ENCODE peak calls at places on chromosome 12, in nine cellular contexts. K is Peyer's patch, X is heart right ventricle, W is sigmoid colon, C is left lung, M is transverse colon, U is colonic mucosa, I is IMR-90, H is lower lobe of right lung. S is an unnamed sample.
A peak's percentile ranks its signal among the peaks of the same experiment; 100 is the strongest.

GRCh38 chr12:12734561-12735071 is 17.4 kb downstream of the CDKN1B start:
- DNase-seq in X (no peak), C (no peak), H (no peak), I (peak; percentile 75), U (no peak), K (no peak), M (no peak), W (no peak), S (no peak)

GRCh38 chr12:30696486-30696885 is 817 bp upstream of the IPO8 start:
- DNase-seq in W (no peak), U (no peak), M (no peak), K (no peak), X (no peak), H (no peak), I (no peak), C (peak; percentile 51), S (peak; percentile 10)

GRCh38 chr12:52050771-52051541 is at the start of gene NR4A1:
- DNase-seq in X (peak; percentile 99), W (peak; percentile 100), H (peak; percentile 98), C (peak; percentile 96), I (peak; percentile 95), M (peak; percentile 99), U (peak; percentile 99), K (peak; percentile 100), S (peak; percentile 94)

GRCh38 chr12:57837779-57838562 is 8.6 kb downstream of the CTDSP2 start:
- DNase-seq in H (peak; percentile 72), K (no peak), U (no peak), C (no peak), W (no peak), X (peak; percentile 43), I (peak; percentile 78), M (no peak), S (peak; percentile 37)

GRCh38 chr12:23204933-23205778 is 580.2 kb downstream of the ETNK1 start:
- DNase-seq in M (no peak), U (no peak), I (peak; percentile 67), K (no peak), H (no peak), C (no peak), X (no peak), W (no peak), S (peak; percentile 6)

GRCh38 chr12:16844875-16845274 is 238.9 kb upstream of the LMO3 start:
- DNase-seq in M (no peak), X (no peak), K (no peak), W (no peak), U (no peak), I (no peak), C (no peak), H (no peak), S (no peak)

GRCh38 chr12:110743571-110744093 is 941 bp upstream of the PPP1CC start:
- DNase-seq in U (peak; percentile 75), K (peak; percentile 33), W (peak; percentile 79), H (peak; percentile 72), X (peak; percentile 32), M (peak; percentile 64), C (peak; percentile 78), I (no peak), S (peak; percentile 20)

GRCh38 chr12:104957388-104958008 is 592 bp downstream of the SLC41A2 start:
- DNase-seq in K (peak; percentile 47), H (no peak), X (peak; percentile 30), M (peak; percentile 54), C (no peak), I (no peak), U (peak; percentile 56), W (peak; percentile 68), S (no peak)

GRCh38 chr12:47705571-47706425 is at the start of gene RPAP3:
- DNase-seq in U (peak; percentile 98), C (peak; percentile 99), X (peak; percentile 97), I (peak; percentile 91), W (peak; percentile 98), K (peak; percentile 99), H (peak; percentile 99), M (peak; percentile 98), S (peak; percentile 94)

GRCh38 chr12:48286665-48287064 is 64.1 kb downstream of the ZNF641 start:
- DNase-seq in K (no peak), C (no peak), U (no peak), X (no peak), I (no peak), H (no peak), W (no peak), M (no peak), S (no peak)

GRCh38 chr12:2488596-2488995 is 306.2 kb upstream of the FKBP4 start:
- DNase-seq in M (no peak), K (no peak), W (no peak), H (no peak), U (no peak), X (no peak), I (no peak), C (no peak), S (no peak)

GRCh38 chr12:34398706-34399630 is 376.7 kb downstream of the ALG10 start:
- DNase-seq in X (peak; percentile 2), M (peak; percentile 1), U (peak; percentile 10), W (peak; percentile 54), I (no peak), K (no peak), H (peak; percentile 27), C (peak; percentile 51), S (no peak)

GRCh38 chr12:21527451-21528180 is 1.5 kb downstream of the SPX start:
- DNase-seq in C (peak; percentile 86), X (peak; percentile 72), U (peak; percentile 25), H (peak; percentile 57), M (peak; percentile 33), W (peak; percentile 74), I (peak; percentile 18), K (peak; percentile 47), S (peak; percentile 64)

GRCh38 chr12:41981758-41982157 is 162.9 kb downstream of the GXYLT1 start:
- DNase-seq in U (no peak), C (no peak), M (no peak), K (no peak), H (no peak), I (peak; percentile 10), W (no peak), X (no peak), S (no peak)

GRCh38 chr12:22738945-22739344 is 114.0 kb downstream of the ETNK1 start:
- DNase-seq in K (no peak), M (no peak), W (no peak), C (no peak), X (no peak), U (no peak), H (no peak), I (no peak), S (no peak)

GRCh38 chr12:108495054-108495453 is 20.0 kb upstream of the FICD start:
- DNase-seq in I (peak; percentile 12), M (no peak), W (no peak), U (no peak), K (no peak), X (no peak), C (no peak), H (no peak), S (no peak)

GRCh38 chr12:28878629-28879028 is 270.4 kb upstream of the FAR2 start:
- DNase-seq in H (no peak), I (no peak), K (no peak), U (no peak), X (no peak), M (no peak), W (no peak), C (no peak), S (no peak)

GRCh38 chr12:28872654-28873268 is 276.3 kb upstream of the FAR2 start:
- DNase-seq in C (no peak), M (peak; percentile 9), K (no peak), H (no peak), W (no peak), U (peak; percentile 42), I (peak; percentile 67), X (peak; percentile 10), S (peak; percentile 2)

GRCh38 chr12:28879379-28879778 is 269.7 kb upstream of the FAR2 start:
- DNase-seq in M (no peak), U (no peak), W (no peak), C (no peak), X (no peak), I (no peak), K (no peak), H (no peak), S (peak; percentile 3)

GRCh38 chr12:28874758-28875157 is 274.3 kb upstream of the FAR2 start:
- DNase-seq in W (no peak), K (no peak), H (no peak), I (no peak), U (no peak), C (no peak), M (no peak), X (no peak), S (no peak)

DNA sequence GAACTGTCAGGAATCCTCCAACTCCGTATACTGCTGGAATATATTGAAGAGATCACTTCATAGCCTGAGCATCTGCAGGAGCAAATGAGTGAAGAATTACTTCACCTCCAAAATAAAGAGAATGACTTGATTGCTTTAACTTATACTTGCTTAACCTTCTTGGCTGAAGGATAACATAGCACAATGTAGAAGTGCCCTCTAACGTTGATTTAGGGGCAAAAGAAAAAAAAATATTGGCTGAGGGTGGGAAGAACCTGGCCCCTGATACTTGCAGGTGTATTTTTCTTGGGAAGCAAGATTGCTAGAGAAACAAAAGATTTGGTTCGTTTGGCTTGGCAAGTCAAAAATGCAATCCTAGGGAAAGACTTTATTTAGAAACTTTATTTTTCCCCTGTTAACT is 272.7 kb upstream of the FAR2 start:
- DNase-seq in M (no peak), I (no peak), C (no peak), K (no peak), X (no peak), H (no peak), U (no peak), W (no peak), S (no peak)
- TF ChIP-seq CTCF in M (no peak), I (no peak), C (no peak), K (no peak), X (no peak), H (no peak), U (no peak), W (no peak), S (no peak)

GRCh38 chr12:9668141-9669018 is 1.1 kb upstream of the CLEC2D start:
- DNase-seq in X (no peak), C (no peak), H (no peak), K (no peak), W (no peak), U (no peak), M (no peak), I (peak; percentile 33), S (peak; percentile 5)
- H3K36me3 ChIP-seq in X (peaks cover 33% of the 10 kb centered on the region), C (peaks cover 13% of the 10 kb centered on the region), H (peaks cover 18% of the 10 kb centered on the region), K (peaks cover 9% of the 10 kb centered on the region), W (no peaks in the 10 kb centered on the region), U (no peaks in the 10 kb centered on the region), M (no peaks in the 10 kb centered on the region), I (peaks cover 1% of the 10 kb centered on the region), S (peaks cover 2% of the 10 kb centered on the region)

GRCh38 chr12:61504396-61505115 is 755.6 kb upstream of the USP15 start:
- DNase-seq in M (no peak), C (no peak), K (no peak), W (no peak), U (no peak), H (no peak), I (no peak), X (no peak), S (no peak)
- H3K4me3 ChIP-seq in M (no peak overlapping the region), C (no peak overlapping the region), K (no peak overlapping the region), W (no peak overlapping the region), U (no peak overlapping the region), H (no peak overlapping the region), I (no peak overlapping the region), X (no peak overlapping the region), S (no peak overlapping the region)

DNA sequence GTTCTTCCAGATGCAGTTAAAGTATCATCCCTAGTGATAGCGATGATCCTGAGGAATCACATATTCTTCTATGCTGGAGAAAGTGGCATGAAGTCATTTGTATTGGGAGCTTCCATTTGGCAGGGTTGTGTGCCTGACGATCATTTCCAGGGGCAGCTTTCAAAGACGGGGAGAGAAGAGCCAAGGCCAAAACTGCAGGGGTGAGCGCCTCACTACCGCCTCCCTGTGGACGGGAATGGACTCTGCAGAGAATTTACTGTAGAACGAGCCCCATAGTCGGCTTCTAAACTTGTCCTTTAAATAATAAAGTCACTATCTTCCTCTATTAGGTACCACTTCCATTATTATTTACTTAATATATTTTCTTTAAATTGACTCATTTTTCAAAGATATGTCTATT is 555.9 kb upstream of the TMEM132C start:
- DNase-seq in M (no peak), U (no peak), K (no peak), X (no peak), I (no peak), C (no peak), H (no peak), W (no peak), S (no peak)
- TF ChIP-seq CTCF in M (no peak), U (no peak), K (no peak), X (no peak), I (no peak), C (no peak), H (peak; percentile 17), W (no peak), S (peak; percentile 6)

S was measured in GM06990.